ENCODE peak calls at places on chromosomes 2 and 18, in five cellular contexts. O is activated CD8-positive, alpha-beta memory T cell treated with anti-CD3 and anti-CD28 coated beads for 24 hours; U is brain pericyte; B is activated naive CD8-positive, alpha-beta T cell treated with anti-CD3 and anti-CD28 coated beads, Interleukin-2, amount 50 U/mL, for 24 hours; M is H1. G is an unnamed sample.

GRCh38 chr2:42195559-42195958 is 26.4 kb downstream of the EML4 start:
- DNase-seq in O (no peak), U (no peak), B (no peak), M (no peak), G (peak)

GRCh38 chr2:55550368-55551102 is 31.0 kb downstream of the CFAP36 start:
- DNase-seq in O (no peak), U (peak), B (no peak), M (no peak), G (peak)

GRCh38 chr2:128788636-128789220 is 470.1 kb upstream of the HS6ST1 start:
- DNase-seq in O (no peak), U (no peak), B (no peak), M (no peak), G (no peak)

GRCh38 chr2:128316777-128317185 is 1.9 kb downstream of the HS6ST1 start:
- DNase-seq in O (peak), U (no peak), B (peak), M (no peak), G (no peak)

GRCh38 chr2:46647041-46647440 is 167.7 kb downstream of the TMEM247 start:
- DNase-seq in O (no peak), U (no peak), B (no peak), M (no peak), G (no peak)

GRCh38 chr2:127226520-127227263 is 6.6 kb upstream of the CYP27C1 start:
- DNase-seq in O (no peak), U (peak), B (peak), M (no peak), G (peak)

GRCh38 chr18:69935319-69936190 is 12.1 kb downstream of the CD226 start:
- DNase-seq in O (peak), U (no peak), B (peak), M (no peak), G (no peak)

GRCh38 chr2:235170016-235170415 is 218.2 kb downstream of the SH3BP4 start:
- DNase-seq in O (no peak), U (no peak), B (no peak), M (no peak), G (peak)

GRCh38 chr18:32372381-32373061 is 98.2 kb downstream of the GAREM1 start:
- DNase-seq in O (no peak), U (no peak), B (no peak), M (no peak), G (no peak)

GRCh38 chr2:18073601-18074000 is 195.1 kb downstream of the KCNS3 start:
- DNase-seq in O (no peak), U (no peak), B (no peak), M (no peak), G (no peak)

GRCh38 chr2:81194176-81194575 is 889.6 kb upstream of the LRRTM1 start:
- DNase-seq in O (no peak), U (no peak), B (no peak), M (no peak), G (no peak)

GRCh38 chr2:28276807-28277206 is 115.9 kb upstream of the FOSL2 start:
- DNase-seq in O (no peak), U (no peak), B (no peak), M (no peak), G (peak)

GRCh38 chr2:46114981-46115380 is 182.2 kb upstream of the EPAS1 start:
- DNase-seq in O (no peak), U (no peak), B (no peak), M (no peak), G (no peak)

GRCh38 chr2:146214394-146214929 is 1630.4 kb upstream of the ACVR2A start:
- DNase-seq in O (no peak), U (no peak), B (no peak), M (no peak), G (no peak)

GRCh38 chr2:240933048-240933965 is 27.2 kb downstream of the CROCC2 start:
- DNase-seq in O (peak), U (no peak), B (peak), M (no peak), G (no peak)

GRCh38 chr2:181632733-181633401 is 24.0 kb downstream of the CERKL start:
- DNase-seq in O (no peak), U (no peak), B (no peak), M (no peak), G (no peak)

GRCh38 chr2:223545830-223546229 is 56.3 kb downstream of the SCG2 start:
- DNase-seq in O (no peak), U (no peak), B (no peak), M (no peak), G (peak)

GRCh38 chr2:15050483-15050882 is 418.0 kb downstream of the LRATD1 start:
- DNase-seq in O (no peak), U (no peak), B (no peak), M (no peak), G (peak)

GRCh38 chr2:241199286-241199685 is 10.8 kb downstream of the ANO7 start:
- DNase-seq in O (no peak), U (no peak), B (no peak), M (no peak), G (no peak)

GRCh38 chr2:34004936-34005335 is 405.8 kb upstream of the FAM98A start:
- DNase-seq in O (no peak), U (no peak), B (no peak), M (no peak), G (no peak)

GRCh38 chr2:229363126-229363814 is 92.2 kb upstream of the PID1 start:
- DNase-seq in O (no peak), U (no peak), B (no peak), M (no peak), G (peak)

GRCh38 chr2:207530160-207531023 is 630 bp downstream of the CREB1 start:
- DNase-seq in O (peak), U (no peak), B (peak), M (no peak), G (peak)

GRCh38 chr2:236714061-236714460 is 144.4 kb downstream of the ACKR3 start:
- DNase-seq in O (no peak), U (no peak), B (no peak), M (no peak), G (no peak)

GRCh38 chr2:218026244-218026643 is 23.4 kb upstream of the TNS1 start:
- DNase-seq in O (peak), U (no peak), B (no peak), M (no peak), G (no peak)

GRCh38 chr2:27306657-27307544 is 1.3 kb downstream of the UCN start:
- DNase-seq in O (peak), U (no peak), B (peak), M (no peak), G (no peak)

GRCh38 chr2:172698041-172698863 is 37.4 kb upstream of the RAPGEF4 start:
- DNase-seq in O (peak), U (peak), B (peak), M (no peak), G (peak)

GRCh38 chr2:233240897-233241296 is 10.6 kb upstream of the ATG16L1 start:
- DNase-seq in O (no peak), U (no peak), B (peak), M (no peak), G (no peak)

G was measured in fibroblast of lung.